ENCODE peak calls at places on chromosomes 3 and 15, in nine cellular contexts. P is stimulated activated CD4-positive, alpha-beta T cell treated with anti-CD3 and anti-CD28 coated beads, Interleukin-4, amount 100 ng/mL, for 48 hours; F is effector memory CD4-positive, alpha-beta T cell; Z is GF-D8; E is spleen; H is putamen; L is heart right ventricle; T is glutamatergic neuron; W is SW 1271. V is an unnamed sample.
A peak's percentile ranks its signal among the peaks of the same experiment; 100 is the strongest.

GRCh38 chr15:98904466-98905048 is 103.0 kb downstream of the PGPEP1L start:
- DNase-seq in P (no peak), F (no peak), Z (peak; percentile 58), E (no peak), H (peak; percentile 66), L (no peak), T (peak; percentile 45), W (peak; percentile 34), V (peak; percentile 18)

GRCh38 chr15:59259137-59259943 is 52.7 kb downstream of the LDHAL6B start:
- DNase-seq in P (no peak), F (no peak), Z (no peak), E (no peak), H (no peak), L (no peak), T (no peak), W (no peak), V (no peak)

GRCh38 chr3:123295901-123296250 is 94.1 kb downstream of the SEC22A start:
- DNase-seq in P (no peak), F (no peak), Z (no peak), E (peak; percentile 73), H (no peak), L (no peak), T (no peak), W (no peak), V (no peak)

GRCh38 chr3:42057561-42058211 is 33.5 kb upstream of the TRAK1 start:
- DNase-seq in P (no peak), F (no peak), Z (no peak), E (no peak), H (no peak), L (no peak), T (no peak), W (no peak), V (no peak)

GRCh38 chr3:138009476-138010272 is at the start of gene CLDN18:
- DNase-seq in P (no peak), F (no peak), Z (no peak), E (no peak), H (no peak), L (no peak), T (no peak), W (no peak), V (no peak)

GRCh38 chr15:90419738-90420487 is 31.9 kb downstream of the IQGAP1 start:
- DNase-seq in P (no peak), F (no peak), Z (no peak), E (no peak), H (no peak), L (no peak), T (no peak), W (peak; percentile 36), V (no peak)

GRCh38 chr3:128727996-128728395 is 2.0 kb downstream of the RAB7A start:
- DNase-seq in P (no peak), F (no peak), Z (no peak), E (no peak), H (no peak), L (no peak), T (no peak), W (no peak), V (no peak)

GRCh38 chr15:90482124-90483011 is 47.4 kb upstream of the CRTC3 start:
- DNase-seq in P (no peak), F (peak; percentile 24), Z (peak; percentile 2), E (no peak), H (peak; percentile 82), L (peak; percentile 50), T (peak; percentile 54), W (peak; percentile 33), V (peak; percentile 48)

GRCh38 chr3:132394334-132394733 is 23.0 kb upstream of the DNAJC13 start:
- DNase-seq in P (no peak), F (no peak), Z (no peak), E (no peak), H (no peak), L (peak; percentile 67), T (no peak), W (no peak), V (no peak)

GRCh38 chr15:74050835-74051234 is 31.5 kb downstream of the GOLGA6A start:
- DNase-seq in P (no peak), F (no peak), Z (no peak), E (no peak), H (no peak), L (no peak), T (peak; percentile 3), W (no peak), V (no peak)

GRCh38 chr3:39960515-39961403 is 151.3 kb downstream of the MYRIP start:
- DNase-seq in P (no peak), F (no peak), Z (no peak), E (no peak), H (no peak), L (no peak), T (no peak), W (no peak), V (no peak)